ENCODE peak calls at places on chromosomes 11 and 22, in six cellular contexts. C is transverse colon; S is HTR-8/SVneo; J is CD8-positive, alpha-beta memory T cell; A is Caco-2; H is substantia nigra. M is an unnamed sample.

GRCh38 chr11:120254788-120255518 is 15.0 kb downstream of the POU2F3 start:
- DNase-seq in C (no peak), S (no peak), J (no peak), A (no peak), H (no peak), M (no peak)

GRCh38 chr11:33116535-33116934 is 44.7 kb downstream of the CSTF3 start:
- DNase-seq in C (no peak), S (no peak), J (no peak), A (no peak), H (no peak), M (no peak)

GRCh38 chr11:46036969-46037368 is 84.3 kb downstream of the PHF21A start:
- DNase-seq in C (no peak), S (no peak), J (no peak), A (no peak), H (no peak), M (no peak)

GRCh38 chr11:19437760-19438159 is 197.0 kb upstream of the E2F8 start:
- DNase-seq in C (no peak), S (peak; percentile 40), J (no peak), A (no peak), H (no peak), M (no peak)

GRCh38 chr11:118294053-118294452 is 10.5 kb upstream of the CD3E start:
- DNase-seq in C (no peak), S (no peak), J (no peak), A (no peak), H (no peak), M (no peak)

GRCh38 chr11:110829873-110830272 is 117.6 kb upstream of the ARHGAP20 start:
- DNase-seq in C (no peak), S (no peak), J (no peak), A (no peak), H (no peak), M (no peak)

GRCh38 chr11:133928628-133929059 is 28.1 kb downstream of the IGSF9B start:
- DNase-seq in C (no peak), S (no peak), J (peak; percentile 43), A (no peak), H (no peak), M (no peak)

GRCh38 chr11:66288138-66288865 is 641 bp downstream of the YIF1A start:
- DNase-seq in C (peak; percentile 59), S (no peak), J (no peak), A (peak; percentile 51), H (no peak), M (no peak)

GRCh38 chr11:130315354-130315970 is 745 bp upstream of the ZBTB44 start:
- DNase-seq in C (peak; percentile 50), S (no peak), J (peak; percentile 55), A (no peak), H (no peak), M (peak; percentile 31)

GRCh38 chr22:38080847-38081635 is 2.9 kb downstream of the SLC16A8 start:
- DNase-seq in C (peak; percentile 22), S (no peak), J (no peak), A (no peak), H (no peak), M (peak; percentile 52)

GRCh38 chr11:126969865-126970479 is 30.6 kb downstream of the KIRREL3 start:
- DNase-seq in C (no peak), S (peak; percentile 17), J (no peak), A (no peak), H (no peak), M (peak; percentile 26)

GRCh38 chr22:17536269-17536668 is 27.0 kb upstream of the SLC25A18 start:
- DNase-seq in C (no peak), S (no peak), J (no peak), A (no peak), H (peak; percentile 6), M (no peak)

GRCh38 chr22:49503896-49504521 is 323.7 kb downstream of the BRD1 start:
- DNase-seq in C (no peak), S (no peak), J (no peak), A (no peak), H (no peak), M (no peak)

GRCh38 chr22:19806213-19807160 is 45.9 kb downstream of the TBX1 start:
- DNase-seq in C (peak; percentile 92), S (peak; percentile 31), J (no peak), A (peak; percentile 28), H (no peak), M (no peak)

GRCh38 chr22:40517631-40518030 is 118.9 kb downstream of the MRTFA start:
- DNase-seq in C (no peak), S (no peak), J (no peak), A (no peak), H (no peak), M (no peak)

GRCh38 chr11:116062129-116062525 is 557.9 kb upstream of the CADM1 start:
- DNase-seq in C (no peak), S (no peak), J (no peak), A (no peak), H (no peak), M (no peak)

GRCh38 chr11:11993814-11994213 is 14.6 kb downstream of the DKK3 start:
- DNase-seq in C (no peak), S (peak; percentile 77), J (no peak), A (no peak), H (peak; percentile 28), M (no peak)

GRCh38 chr11:58774164-58774593 is 42.4 kb upstream of the GLYAT start:
- DNase-seq in C (no peak), S (no peak), J (no peak), A (no peak), H (no peak), M (no peak)

GRCh38 chr11:76880314-76880713 is 19.6 kb downstream of the ACER3 start:
- DNase-seq in C (no peak), S (no peak), J (no peak), A (no peak), H (no peak), M (no peak)

GRCh38 chr11:122020902-122021301 is 95.1 kb downstream of the BLID start:
- DNase-seq in C (no peak), S (peak; percentile 23), J (no peak), A (no peak), H (no peak), M (peak; percentile 31)

GRCh38 chr11:123535401-123535800 is 105.3 kb downstream of the GRAMD1B start:
- DNase-seq in C (no peak), S (no peak), J (no peak), A (no peak), H (no peak), M (no peak)

GRCh38 chr22:27720860-27721259 is 80.7 kb downstream of the MN1 start:
- DNase-seq in C (no peak), S (no peak), J (no peak), A (no peak), H (no peak), M (no peak)

GRCh38 chr22:30891781-30892180 is 76.8 kb downstream of the MORC2 start:
- DNase-seq in C (no peak), S (no peak), J (no peak), A (no peak), H (no peak), M (no peak)

GRCh38 chr22:49380095-49380827 is 447.4 kb downstream of the BRD1 start:
- DNase-seq in C (no peak), S (no peak), J (no peak), A (no peak), H (no peak), M (no peak)

GRCh38 chr11:36622431-36623136 is 24.5 kb upstream of the RAG2 start:
- DNase-seq in C (no peak), S (peak; percentile 1), J (no peak), A (no peak), H (no peak), M (no peak)

GRCh38 chr11:9664276-9665171 is 647 bp downstream of the SWAP70 start:
- DNase-seq in C (peak; percentile 61), S (peak; percentile 28), J (peak; percentile 7), A (no peak), H (no peak), M (peak; percentile 9)

GRCh38 chr22:37994049-37994448 is 9.7 kb upstream of the SOX10 start:
- DNase-seq in C (no peak), S (no peak), J (no peak), A (no peak), H (no peak), M (no peak)

GRCh38 chr22:22243033-22243680 is 1.4 kb upstream of the VPREB1 start:
- DNase-seq in C (no peak), S (no peak), J (no peak), A (no peak), H (no peak), M (no peak)